ENCODE peak calls at places on chromosome 19, in six cellular contexts. N, Z, D, H, K and O are unnamed samples.

GRCh38 chr19:43618921-43619261 is 538 bp downstream of the ZNF428 start:
- DNase-seq in N (peak; percentile 6), Z (no peak), D (peak; percentile 60), H (no peak), K (peak; percentile 67), O (no peak)

GRCh38 chr19:8148410-8149231 is 771 bp downstream of the FBN3 start:
- DNase-seq in N (no peak), Z (no peak), D (no peak), H (no peak), K (peak; percentile 59), O (no peak)

GRCh38 chr19:44776402-44777096 is 1.1 kb upstream of the CBLC start:
- DNase-seq in N (no peak), Z (no peak), D (no peak), H (no peak), K (no peak), O (no peak)

GRCh38 chr19:3576696-3577443 is 4.1 kb downstream of the HMG20B start:
- DNase-seq in N (no peak), Z (no peak), D (no peak), H (no peak), K (no peak), O (no peak)

GRCh38 chr19:17830567-17831418 is 9.5 kb upstream of the INSL3 start:
- DNase-seq in N (peak; percentile 44), Z (no peak), D (peak; percentile 80), H (no peak), K (peak; percentile 82), O (peak; percentile 28)

GRCh38 chr19:45476349-45476717 is 8.5 kb downstream of the FOSB start:
- DNase-seq in N (no peak), Z (no peak), D (no peak), H (no peak), K (no peak), O (peak; percentile 30)

GRCh38 chr19:41701401-41702075 is 6.9 kb upstream of the CEACAM5 start:
- DNase-seq in N (no peak), Z (no peak), D (no peak), H (no peak), K (peak; percentile 5), O (no peak)

GRCh38 chr19:56477429-56478338 is 539 bp upstream of the ZNF667 start:
- DNase-seq in N (peak; percentile 51), Z (peak; percentile 1), D (peak; percentile 94), H (peak; percentile 30), K (no peak), O (peak; percentile 49)

GRCh38 chr19:18772620-18773587 is 18.2 kb downstream of the COMP start:
- DNase-seq in N (no peak), Z (no peak), D (no peak), H (no peak), K (peak; percentile 32), O (no peak)

GRCh38 chr19:1470864-1471513 is 8.0 kb downstream of the C19orf25 start:
- DNase-seq in N (no peak), Z (no peak), D (peak; percentile 37), H (no peak), K (peak; percentile 64), O (no peak)

GRCh38 chr19:3080281-3080680 is 13.9 kb upstream of the GNA11 start:
- DNase-seq in N (no peak), Z (no peak), D (no peak), H (no peak), K (no peak), O (no peak)

GRCh38 chr19:56097776-56098175 is 23.3 kb downstream of the ZNF787 start:
- DNase-seq in N (no peak), Z (no peak), D (no peak), H (no peak), K (no peak), O (no peak)

GRCh38 chr19:6164906-6165531 is 29.6 kb downstream of the ACSBG2 start:
- DNase-seq in N (no peak), Z (no peak), D (no peak), H (no peak), K (no peak), O (no peak)

GRCh38 chr19:51690359-51691121 is 2.6 kb upstream of the SPACA6 start:
- DNase-seq in N (peak; percentile 73), Z (peak; percentile 60), D (peak; percentile 66), H (peak; percentile 47), K (peak; percentile 37), O (peak; percentile 29)

GRCh38 chr19:39182174-39182505 is 14.6 kb upstream of the NCCRP1 start:
- DNase-seq in N (no peak), Z (no peak), D (no peak), H (no peak), K (no peak), O (no peak)

GRCh38 chr19:12778020-12778904 is 2.9 kb upstream of the HOOK2 start:
- DNase-seq in N (peak; percentile 49), Z (peak; percentile 80), D (no peak), H (no peak), K (peak; percentile 79), O (peak; percentile 31)

GRCh38 chr19:53294786-53295441 is 27.4 kb upstream of the VN1R4 start:
- DNase-seq in N (no peak), Z (peak; percentile 39), D (no peak), H (no peak), K (peak; percentile 12), O (no peak)

GRCh38 chr19:16623576-16623975 is 4.4 kb downstream of the MED26 start:
- DNase-seq in N (no peak), Z (no peak), D (no peak), H (no peak), K (no peak), O (no peak)

GRCh38 chr19:13055213-13056051 is 47.2 kb downstream of the LYL1 start:
- DNase-seq in N (no peak), Z (peak; percentile 91), D (peak; percentile 87), H (no peak), K (no peak), O (no peak)

GRCh38 chr19:57850553-57851017 is 926 bp downstream of the ZNF587 start:
- DNase-seq in N (no peak), Z (peak; percentile 54), D (no peak), H (no peak), K (peak; percentile 29), O (no peak)

GRCh38 chr19:11355160-11356073 is at the start of gene PLPPR2:
- DNase-seq in N (peak; percentile 83), Z (no peak), D (peak; percentile 83), H (peak; percentile 77), K (peak; percentile 55), O (peak; percentile 75)

GRCh38 chr19:19021115-19021514 is 12.2 kb downstream of the SUGP2 start:
- DNase-seq in N (no peak), Z (peak; percentile 10), D (no peak), H (no peak), K (no peak), O (no peak)

GRCh38 chr19:43789029-43789428 is 8.3 kb upstream of the KCNN4 start:
- DNase-seq in N (no peak), Z (no peak), D (no peak), H (no peak), K (no peak), O (no peak)

GRCh38 chr19:53655042-53655665 is 23.4 kb downstream of the DPRX start:
- DNase-seq in N (no peak), Z (no peak), D (no peak), H (no peak), K (no peak), O (no peak)

GRCh38 chr19:639251-640155 is at the start of gene FGF22:
- DNase-seq in N (peak; percentile 98), Z (no peak), D (peak; percentile 91), H (peak; percentile 96), K (peak; percentile 79), O (peak; percentile 98)

GRCh38 chr19:9782282-9782681 is 13.7 kb upstream of the ZNF846 start:
- DNase-seq in N (no peak), Z (no peak), D (no peak), H (no peak), K (no peak), O (no peak)

GRCh38 chr19:19488041-19488874 is 27.1 kb downstream of the TSSK6 start:
- DNase-seq in N (no peak), Z (no peak), D (no peak), H (no peak), K (peak; percentile 26), O (no peak)

GRCh38 chr19:44746946-44747738 is 1.4 kb upstream of the BCL3 start:
- DNase-seq in N (peak; percentile 94), Z (peak; percentile 91), D (peak; percentile 80), H (peak; percentile 95), K (no peak), O (peak; percentile 89)

GRCh38 chr19:19064811-19065745 is 1.3 kb downstream of the SLC25A42 start:
- DNase-seq in N (no peak), Z (no peak), D (no peak), H (no peak), K (no peak), O (peak; percentile 5)

GRCh38 chr19:40378509-40378908 is 11.5 kb downstream of the HIPK4 start:
- DNase-seq in N (no peak), Z (no peak), D (no peak), H (no peak), K (no peak), O (no peak)

GRCh38 chr19:33671211-33671610 is 49.5 kb downstream of the CHST8 start:
- DNase-seq in N (no peak), Z (no peak), D (no peak), H (no peak), K (no peak), O (no peak)

GRCh38 chr19:36456831-36457230 is 32.5 kb downstream of the ZNF566 start:
- DNase-seq in N (no peak), Z (no peak), D (no peak), H (no peak), K (no peak), O (no peak)

GRCh38 chr19:50724522-50725217 is 1.5 kb downstream of the CLEC11A start:
- DNase-seq in N (peak; percentile 85), Z (peak; percentile 96), D (peak; percentile 96), H (peak; percentile 81), K (peak; percentile 91), O (peak; percentile 98)

GRCh38 chr19:41990028-41990427 is 4.0 kb downstream of the ATP1A3 start:
- DNase-seq in N (no peak), Z (no peak), D (no peak), H (no peak), K (no peak), O (no peak)